ENCODE peak calls at places on chromosomes 13 and 19, in eight cellular contexts. O is NCI-H510A treated with DMSO at 0.1 percent for 48 hours; T is stimulated activated CD4-positive, alpha-beta T cell treated with anti-CD3 and anti-CD28 coated beads, Interleukin-12 subunit alpha, Interleukin-12 subunit beta, amount 100 ng/mL, for 4 hours; P is glutamatergic neuron; N is activated naive CD8-positive, alpha-beta T cell treated with anti-CD3 and anti-CD28 coated beads, Interleukin-2, amount 50 U/mL, for 24 hours; K is NCI-H2029; G is mesendoderm; U is amniotic stem cell. Z is an unnamed sample.

GRCh38 chr19:55273978-55274707 is 5.8 kb downstream of the HSPBP1 start:
- DNase-seq in O (no peak), T (no peak), P (no peak), N (no peak), K (peak), G (no peak), U (no peak), Z (no peak)

GRCh38 chr13:68667863-68668262 is 1437.7 kb upstream of the PCDH9 start:
- DNase-seq in O (no peak), T (no peak), P (no peak), N (no peak), K (no peak), G (peak), U (no peak), Z (no peak)

GRCh38 chr13:66618702-66619101 is 611.4 kb downstream of the PCDH9 start:
- DNase-seq in O (peak), T (no peak), P (no peak), N (no peak), K (no peak), G (peak), U (peak), Z (peak)

GRCh38 chr19:44142014-44142523 is 715 bp downstream of the ZNF234 start:
- DNase-seq in O (no peak), T (no peak), P (no peak), N (no peak), K (no peak), G (no peak), U (no peak), Z (no peak)

GRCh38 chr19:1812426-1813196 is 535 bp upstream of the ATP8B3 start:
- DNase-seq in O (peak), T (peak), P (peak), N (peak), K (peak), G (peak), U (peak), Z (peak)

GRCh38 chr13:38341149-38341692 is 8.4 kb upstream of the UFM1 start:
- DNase-seq in O (no peak), T (no peak), P (no peak), N (no peak), K (no peak), G (no peak), U (no peak), Z (no peak)

GRCh38 chr13:41222259-41222852 is 28.0 kb upstream of the KBTBD7 start:
- DNase-seq in O (peak), T (peak), P (peak), N (peak), K (peak), G (peak), U (no peak), Z (peak)

GRCh38 chr19:19185853-19186728 is 5.9 kb downstream of the BORCS8 start:
- DNase-seq in O (peak), T (peak), P (peak), N (peak), K (peak), G (peak), U (no peak), Z (peak)

GRCh38 chr19:3302755-3303154 is 63.6 kb upstream of the NFIC start:
- DNase-seq in O (no peak), T (no peak), P (no peak), N (no peak), K (no peak), G (peak), U (no peak), Z (no peak)

GRCh38 chr13:87123987-87124784 is 547.0 kb upstream of the SLITRK5 start:
- DNase-seq in O (peak), T (no peak), P (peak), N (no peak), K (no peak), G (peak), U (no peak), Z (no peak)

GRCh38 chr19:3366761-3367571 is 583 bp downstream of the NFIC start:
- DNase-seq in O (peak), T (no peak), P (no peak), N (peak), K (no peak), G (peak), U (no peak), Z (peak)

GRCh38 chr19:17328517-17329060 is 6.1 kb downstream of the ANO8 start:
- DNase-seq in O (no peak), T (peak), P (peak), N (no peak), K (no peak), G (no peak), U (no peak), Z (no peak)

GRCh38 chr19:18677156-18677555 is 6.3 kb upstream of the CRTC1 start:
- DNase-seq in O (no peak), T (no peak), P (no peak), N (no peak), K (no peak), G (no peak), U (no peak), Z (peak)

GRCh38 chr19:30314805-30315155 is 57.4 kb upstream of the ZNF536 start:
- DNase-seq in O (no peak), T (no peak), P (no peak), N (no peak), K (no peak), G (no peak), U (no peak), Z (no peak)

GRCh38 chr13:20360835-20361412 is 128.8 kb upstream of the GJB6 start:
- DNase-seq in O (no peak), T (no peak), P (no peak), N (no peak), K (no peak), G (no peak), U (no peak), Z (no peak)

GRCh38 chr13:41696163-41697003 is 239.0 kb downstream of the RGCC start:
- DNase-seq in O (no peak), T (no peak), P (no peak), N (no peak), K (no peak), G (peak), U (peak), Z (peak)

GRCh38 chr19:39471756-39472536 is 8.7 kb upstream of the TIMM50 start:
- DNase-seq in O (no peak), T (no peak), P (no peak), N (peak), K (no peak), G (no peak), U (no peak), Z (no peak)

GRCh38 chr19:37565370-37565669 is 29.3 kb downstream of the ZNF571 start:
- DNase-seq in O (no peak), T (no peak), P (no peak), N (no peak), K (no peak), G (peak), U (no peak), Z (no peak)

GRCh38 chr13:110347535-110348308 is 40.6 kb downstream of the COL4A2 start:
- DNase-seq in O (no peak), T (no peak), P (no peak), N (no peak), K (no peak), G (peak), U (peak), Z (no peak)

GRCh38 chr19:56091751-56092546 is 29.1 kb downstream of the ZNF787 start:
- DNase-seq in O (peak), T (no peak), P (no peak), N (no peak), K (peak), G (no peak), U (no peak), Z (no peak)

GRCh38 chr13:30105381-30105780 is 202.0 kb downstream of the KATNAL1 start:
- DNase-seq in O (no peak), T (no peak), P (no peak), N (no peak), K (no peak), G (peak), U (no peak), Z (no peak)

GRCh38 chr19:9835507-9835949 is 410 bp downstream of the PIN1 start:
- DNase-seq in O (no peak), T (no peak), P (no peak), N (peak), K (no peak), G (no peak), U (no peak), Z (no peak)

GRCh38 chr19:12289790-12290065 is 5.0 kb downstream of the ZNF44 start:
- DNase-seq in O (no peak), T (no peak), P (no peak), N (no peak), K (no peak), G (no peak), U (no peak), Z (no peak)

GRCh38 chr19:51771369-51771768 is 10.4 kb downstream of the FPR2 start:
- DNase-seq in O (no peak), T (no peak), P (no peak), N (no peak), K (no peak), G (no peak), U (no peak), Z (no peak)